ENCODE peak calls at places on chromosomes 1 and 21, in ten cellular contexts. V is EH; K is CD8-positive, alpha-beta memory T cell; W is heart right ventricle; C is stimulated activated CD4-positive, alpha-beta T cell treated with anti-CD3 and anti-CD28 coated beads, Interleukin-12 subunit alpha, Interleukin-12 subunit beta, amount 100 ng/mL, for 48 hours; E is GM04503; L is uterus; Y is skeletal muscle cell; U is left ventricle myocardium inferior; N is NCI-H1417 treated with DMSO at 0.1 percent for 48 hours. T is an unnamed sample.

GRCh38 chr1:22315315-22316078 is 136.2 kb upstream of the ZBTB40 start:
- DNase-seq in L (no peak), W (no peak), N (no peak), U (no peak), E (no peak), K (no peak), V (no peak), Y (no peak), C (no peak), T (no peak)

GRCh38 chr21:39564200-39564599 is 48.5 kb upstream of the B3GALT5 start:
- DNase-seq in L (no peak), W (peak; percentile 42), N (no peak), Y (no peak), K (no peak), C (no peak), U (peak; percentile 42), V (no peak), E (no peak), T (no peak)

GRCh38 chr1:51519857-51520699 is 1.0 kb upstream of the EPS15 start:
- DNase-seq in W (no peak), N (no peak), L (no peak), V (peak; percentile 87), Y (no peak), K (no peak), U (no peak), C (no peak), E (no peak), T (no peak)

GRCh38 chr1:5990913-5991783 is 1.1 kb downstream of the NPHP4 start:
- DNase-seq in L (peak; percentile 44), E (no peak), K (peak; percentile 41), Y (no peak), U (no peak), C (no peak), V (peak; percentile 36), W (peak; percentile 55), N (no peak), T (peak; percentile 78)

GRCh38 chr1:78647238-78647637 is 2.4 kb upstream of the IFI44 start:
- DNase-seq in V (no peak), N (no peak), W (no peak), Y (no peak), C (no peak), L (no peak), U (no peak), E (no peak), K (no peak), T (no peak)

GRCh38 chr1:207423560-207424292 is 30.4 kb upstream of the CR2 start:
- DNase-seq in E (no peak), U (no peak), N (no peak), K (no peak), V (no peak), C (no peak), W (no peak), Y (no peak), L (no peak), T (no peak)

GRCh38 chr1:40808909-40809308 is 25.3 kb downstream of the KCNQ4 start:
- DNase-seq in L (no peak), U (no peak), W (no peak), N (no peak), C (no peak), V (no peak), K (no peak), E (no peak), Y (no peak), T (no peak)

GRCh38 chr1:71964188-71964587 is 318.2 kb downstream of the NEGR1 start:
- DNase-seq in Y (no peak), U (no peak), W (no peak), E (no peak), N (no peak), L (no peak), C (no peak), V (no peak), K (no peak), T (no peak)

GRCh38 chr1:209486861-209487260 is 96.7 kb upstream of the CAMK1G start:
- DNase-seq in E (peak; percentile 15), K (no peak), Y (peak; percentile 11), N (no peak), V (peak; percentile 69), C (no peak), U (no peak), L (no peak), W (no peak), T (no peak)

GRCh38 chr1:113872219-113872934 is 865 bp upstream of the PTPN22 start:
- DNase-seq in K (no peak), E (no peak), W (no peak), V (no peak), U (no peak), C (no peak), N (no peak), L (no peak), Y (no peak), T (no peak)

GRCh38 chr1:20640183-20640597 is 6.9 kb downstream of the PINK1 start:
- DNase-seq in C (peak; percentile 63), U (no peak), N (no peak), V (peak; percentile 63), Y (peak; percentile 9), E (no peak), L (peak; percentile 31), W (no peak), K (peak; percentile 35), T (peak; percentile 65)

GRCh38 chr1:8256321-8256720 is 61.6 kb upstream of the SLC45A1 start:
- DNase-seq in K (no peak), W (no peak), N (no peak), V (no peak), U (no peak), E (no peak), L (no peak), C (no peak), Y (no peak), T (no peak)

GRCh38 chr21:18499761-18500376 is 96.3 kb upstream of the TMPRSS15 start:
- DNase-seq in E (no peak), K (no peak), W (no peak), Y (no peak), V (peak; percentile 2), C (peak; percentile 34), N (no peak), U (peak; percentile 12), L (no peak), T (peak; percentile 71)

GRCh38 chr1:246506440-246506784 is 667 bp downstream of the SMYD3 start:
- DNase-seq in L (no peak), C (no peak), N (no peak), E (no peak), Y (no peak), W (no peak), U (no peak), V (no peak), K (no peak), T (no peak)

GRCh38 chr1:20248954-20249612 is 41.6 kb upstream of the VWA5B1 start:
- DNase-seq in E (no peak), Y (no peak), U (no peak), W (no peak), C (peak; percentile 34), K (no peak), N (no peak), V (no peak), L (no peak), T (no peak)

GRCh38 chr1:83512371-83513004 is 486.4 kb downstream of the TTLL7 start:
- DNase-seq in C (no peak), N (peak; percentile 72), E (no peak), Y (no peak), V (peak; percentile 44), K (no peak), W (no peak), U (no peak), L (no peak), T (no peak)

GRCh38 chr1:206808615-206809014 is 36.3 kb upstream of the IL10 start:
- DNase-seq in N (no peak), U (no peak), V (peak; percentile 66), E (no peak), L (no peak), C (no peak), Y (no peak), W (no peak), K (peak; percentile 7), T (peak; percentile 77)

GRCh38 chr1:152855661-152856060 is 4.1 kb upstream of the LCE7A start:
- DNase-seq in Y (no peak), W (no peak), C (no peak), K (no peak), E (peak; percentile 18), N (no peak), V (peak; percentile 46), L (no peak), U (no peak), T (no peak)

GRCh38 chr1:12548279-12549105 is 69.5 kb downstream of the DHRS3 start:
- DNase-seq in Y (no peak), L (no peak), W (no peak), E (no peak), V (no peak), K (no peak), N (no peak), C (no peak), U (no peak), T (no peak)